ENCODE peak calls at places on chromosomes 16 and 17, in ten cellular contexts. T is SW 1271; V is NCI-H524; A is sciatic nerve; P is bronchial epithelial cell; Q is GOT3; Z is naive B cell; W is Karpas-422; Y is IMR-90; H is stimulated activated CD4-positive, alpha-beta T cell treated with anti-CD3 and anti-CD28 coated beads, Interleukin-2, amount 100 ng/mL, for 48 hours. M is an unnamed sample.

GRCh38 chr17:72737291-72737690 is 355.2 kb downstream of the SLC39A11 start:
- DNase-seq in W (no peak), Q (no peak), H (no peak), Y (no peak), V (no peak), A (no peak), T (no peak), P (no peak), Z (no peak), M (no peak)

GRCh38 chr17:79042421-79043190 is 18.6 kb downstream of the C1QTNF1 start:
- DNase-seq in Z (peak), A (peak), W (peak), Y (peak), H (peak), T (peak), P (peak), Q (no peak), V (peak), M (no peak)

GRCh38 chr17:7256766-7257456 is 4.9 kb downstream of the ELP5 start:
- DNase-seq in A (no peak), Z (no peak), W (no peak), Q (no peak), V (no peak), T (no peak), P (no peak), H (no peak), Y (no peak), M (no peak)

GRCh38 chr16:73253922-73254480 is 206.1 kb upstream of the ZFHX3 start:
- DNase-seq in W (no peak), Z (no peak), P (no peak), A (no peak), Y (no peak), V (no peak), T (no peak), H (no peak), Q (no peak), M (no peak)

GRCh38 chr16:67457611-67458010 is 23.3 kb downstream of the ATP6V0D1 start:
- DNase-seq in P (no peak), V (no peak), T (no peak), A (no peak), H (no peak), Z (no peak), W (no peak), Y (no peak), Q (no peak), M (no peak)

GRCh38 chr17:29615048-29615385 is 7.7 kb downstream of the CORO6 start:
- DNase-seq in Q (no peak), Y (no peak), T (no peak), H (peak), V (no peak), P (no peak), W (peak), A (peak), Z (peak), M (no peak)

GRCh38 chr16:30609002-30609927 is 924 bp downstream of the ZNF689 start:
- DNase-seq in H (peak), W (peak), T (peak), P (peak), A (peak), V (peak), Q (no peak), Z (no peak), Y (peak), M (peak)

GRCh38 chr17:67990909-67991308 is 5.4 kb downstream of the C17orf58 start:
- DNase-seq in V (no peak), P (no peak), T (no peak), Y (no peak), W (no peak), H (no peak), Q (no peak), Z (no peak), A (no peak), M (no peak)

GRCh38 chr17:28551421-28552186 is 820 bp downstream of the UNC119 start:
- DNase-seq in Y (no peak), W (no peak), T (no peak), P (no peak), V (no peak), Z (peak), H (no peak), A (no peak), Q (no peak), M (no peak)

GRCh38 chr16:56734429-56734828 is 4.5 kb downstream of the NUP93 start:
- DNase-seq in V (no peak), T (peak), A (no peak), W (no peak), Y (peak), Q (no peak), H (no peak), P (no peak), Z (no peak), M (no peak)

GRCh38 chr16:78277374-78277773 is 177.9 kb downstream of the WWOX start:
- DNase-seq in V (peak), A (no peak), H (no peak), Z (no peak), Q (no peak), W (no peak), T (no peak), P (no peak), Y (no peak), M (no peak)

GRCh38 chr16:24858219-24859041 is 12.7 kb downstream of the SLC5A11 start:
- DNase-seq in P (peak), Z (peak), Q (no peak), A (peak), T (no peak), H (peak), Y (peak), W (peak), V (no peak), M (no peak)

GRCh38 chr17:77735341-77736206 is 222.9 kb upstream of the TNRC6C start:
- DNase-seq in V (no peak), Y (no peak), H (no peak), W (no peak), Q (no peak), T (no peak), Z (no peak), A (peak), P (no peak), M (peak)

GRCh38 chr16:87924937-87925670 is 11.2 kb downstream of the CA5A start:
- DNase-seq in H (no peak), Y (no peak), W (no peak), V (peak), P (peak), Q (no peak), A (no peak), T (no peak), Z (no peak), M (no peak)

GRCh38 chr17:77315551-77316190 is 174.9 kb downstream of the SEC14L1 start:
- DNase-seq in T (no peak), Y (no peak), Q (no peak), Z (no peak), V (no peak), P (no peak), W (no peak), A (peak), H (no peak), M (no peak)

M was measured in coronary artery.